ENCODE peak calls at places on chromosomes 3 and 15, in six cellular contexts. T is left lung, N is foreskin fibroblast, D is lower leg skin, A is sigmoid colon, Z is Caco-2. R is an unnamed sample.

GRCh38 chr3:147369671-147370123 is 36.6 kb downstream of the ZIC4 start:
- DNase-seq in T (no peak), N (no peak), D (no peak), A (no peak), Z (no peak), R (no peak)

GRCh38 chr3:188975612-188976314 is 196.0 kb upstream of the TPRG1 start:
- DNase-seq in T (no peak), N (no peak), D (no peak), A (no peak), Z (no peak), R (no peak)

GRCh38 chr15:52653451-52653964 is 25.7 kb downstream of the ATOSA start:
- DNase-seq in T (no peak), N (peak; percentile 30), D (no peak), A (no peak), Z (no peak), R (no peak)

GRCh38 chr3:131363275-131363674 is 18.3 kb upstream of the NUDT16 start:
- DNase-seq in T (no peak), N (no peak), D (no peak), A (no peak), Z (no peak), R (no peak)

GRCh38 chr15:87816811-87817210 is 439.7 kb downstream of the NTRK3 start:
- DNase-seq in T (no peak), N (peak; percentile 97), D (no peak), A (no peak), Z (no peak), R (no peak)

GRCh38 chr3:140206196-140207040 is 271.4 kb downstream of the CLSTN2 start:
- DNase-seq in T (no peak), N (no peak), D (no peak), A (no peak), Z (peak; percentile 59), R (no peak)

GRCh38 chr3:71942432-71942831 is 157.5 kb upstream of the PROK2 start:
- DNase-seq in T (no peak), N (no peak), D (no peak), A (no peak), Z (no peak), R (no peak)

GRCh38 chr3:46971742-46972141 is 4.8 kb downstream of the CCDC12 start:
- DNase-seq in T (no peak), N (no peak), D (no peak), A (no peak), Z (peak; percentile 32), R (no peak)

GRCh38 chr3:22836131-22836530 is 367.0 kb upstream of the UBE2E2 start:
- DNase-seq in T (peak; percentile 67), N (no peak), D (no peak), A (no peak), Z (no peak), R (no peak)

GRCh38 chr3:90011136-90011535 is 903.7 kb downstream of the EPHA3 start:
- DNase-seq in T (no peak), N (peak; percentile 14), D (no peak), A (no peak), Z (no peak), R (no peak)

GRCh38 chr15:64333986-64334385 is 22.0 kb downstream of the CSNK1G1 start:
- DNase-seq in T (no peak), N (peak; percentile 20), D (no peak), A (no peak), Z (no peak), R (no peak)

GRCh38 chr3:159726231-159726964 is 262.2 kb upstream of the IL12A start:
- DNase-seq in T (no peak), N (no peak), D (no peak), A (no peak), Z (no peak), R (no peak)

GRCh38 chr3:49656541-49657112 is 17.5 kb upstream of the APEH start:
- DNase-seq in T (no peak), N (no peak), D (no peak), A (no peak), Z (peak; percentile 27), R (no peak)

GRCh38 chr3:104907507-104907906 is 459.2 kb upstream of the ALCAM start:
- DNase-seq in T (no peak), N (peak; percentile 80), D (no peak), A (no peak), Z (no peak), R (no peak)

GRCh38 chr3:128069271-128069670 is 17.0 kb downstream of the SEC61A1 start:
- DNase-seq in T (no peak), N (no peak), D (no peak), A (no peak), Z (no peak), R (no peak)

GRCh38 chr15:100902436-100903190 is 16.5 kb upstream of the LRRK1 start:
- DNase-seq in T (peak; percentile 73), N (peak; percentile 74), D (peak; percentile 94), A (peak; percentile 97), Z (no peak), R (no peak)

GRCh38 chr3:135514064-135514455 is 451.5 kb upstream of the PPP2R3A start:
- DNase-seq in T (no peak), N (peak; percentile 11), D (no peak), A (no peak), Z (no peak), R (no peak)

GRCh38 chr3:122835590-122835989 is 40.7 kb downstream of the SLC49A4 start:
- DNase-seq in T (no peak), N (no peak), D (no peak), A (no peak), Z (no peak), R (no peak)

GRCh38 chr3:14216257-14217048 is 37.8 kb downstream of the LSM3 start:
- DNase-seq in T (no peak), N (no peak), D (no peak), A (no peak), Z (no peak), R (no peak)

GRCh38 chr3:146221276-146221675 is 29.6 kb downstream of the PLSCR4 start:
- DNase-seq in T (no peak), N (no peak), D (no peak), A (no peak), Z (no peak), R (no peak)

GRCh38 chr3:108528459-108529231 is 18.2 kb upstream of the MYH15 start:
- DNase-seq in T (no peak), N (no peak), D (no peak), A (no peak), Z (no peak), R (no peak)

GRCh38 chr15:99128411-99128810 is 23.5 kb downstream of the SYNM start:
- DNase-seq in T (no peak), N (no peak), D (peak; percentile 69), A (peak; percentile 63), Z (no peak), R (no peak)

GRCh38 chr3:194386066-194386465 is 13.0 kb downstream of the GP5 start:
- DNase-seq in T (no peak), N (no peak), D (peak; percentile 37), A (no peak), Z (no peak), R (peak; percentile 29)

DNA sequence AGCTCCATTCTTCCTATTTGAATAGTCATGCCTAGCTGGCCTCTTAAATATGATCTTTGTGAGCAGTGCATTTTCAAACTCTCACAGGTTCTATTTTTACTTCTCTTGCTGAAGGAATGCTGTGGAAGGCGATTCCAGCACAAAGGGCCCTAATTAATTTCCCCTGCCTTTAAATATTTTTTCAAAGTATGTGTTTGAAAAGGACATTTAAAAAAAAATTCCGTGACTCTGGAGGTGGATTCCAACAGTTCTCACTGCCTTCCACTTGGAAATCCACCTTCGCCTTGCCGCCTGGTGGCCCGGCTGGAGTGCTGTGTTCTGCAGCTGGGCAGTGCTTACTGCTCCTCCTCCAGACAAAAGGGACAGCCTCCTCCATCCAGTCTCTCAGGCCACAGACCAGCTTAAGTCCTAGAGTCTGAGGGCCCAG is 61.5 kb upstream of the CORO2B start:
- DNase-seq in T (no peak), N (no peak), D (peak; percentile 79), A (no peak), Z (peak; percentile 7), R (no peak)
- TF ChIP-seq CTCF in T (no peak), N (peak; percentile 27), D (no peak), A (no peak), Z (no peak), R (no peak)

GRCh38 chr3:59326246-59327024 is 276.6 kb upstream of the CFAP20DC start:
- DNase-seq in T (no peak), N (no peak), D (no peak), A (no peak), Z (peak; percentile 35), R (no peak)
- TF ChIP-seq CTCF in T (no peak), N (no peak), D (no peak), A (no peak), Z (peak; percentile 49), R (peak; percentile 51)

DNA sequence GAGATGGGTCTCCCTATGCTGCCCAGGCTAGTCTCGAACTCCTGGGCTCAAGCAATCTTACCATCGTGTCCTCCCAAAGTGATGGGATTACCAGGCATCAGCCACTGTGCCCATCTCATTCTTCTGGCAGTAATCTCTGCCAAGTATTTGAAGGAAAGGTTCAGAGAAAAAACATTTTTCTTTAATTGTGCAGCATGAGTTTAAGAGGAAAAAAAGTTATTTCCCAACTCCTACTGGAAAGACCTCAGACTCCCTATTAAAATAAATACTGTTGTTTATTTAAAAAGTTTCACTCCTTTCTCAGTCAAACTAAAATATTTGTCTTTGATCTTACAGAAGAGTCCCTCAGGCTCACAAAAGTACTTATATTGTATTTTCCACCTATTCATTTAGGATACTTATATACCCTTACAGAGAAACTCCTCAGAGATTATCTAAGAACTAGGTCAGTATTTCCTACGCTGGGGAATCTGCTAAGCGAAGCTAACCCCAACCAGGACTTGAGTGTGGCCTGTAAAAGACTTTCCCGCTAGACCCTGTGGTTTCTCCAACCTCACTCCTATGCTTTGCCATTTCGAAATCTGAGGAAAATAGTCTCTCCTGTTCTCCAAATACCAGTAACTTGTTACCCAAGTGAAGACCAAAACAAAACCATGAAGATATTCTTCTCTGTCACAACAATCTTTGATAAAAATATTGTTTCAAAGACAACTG is 28.7 kb downstream of the WWTR1 start:
- DNase-seq in T (no peak), N (no peak), D (no peak), A (no peak), Z (no peak), R (no peak)
- TF ChIP-seq CTCF in T (no peak), N (no peak), D (no peak), A (no peak), Z (no peak), R (no peak)

DNA sequence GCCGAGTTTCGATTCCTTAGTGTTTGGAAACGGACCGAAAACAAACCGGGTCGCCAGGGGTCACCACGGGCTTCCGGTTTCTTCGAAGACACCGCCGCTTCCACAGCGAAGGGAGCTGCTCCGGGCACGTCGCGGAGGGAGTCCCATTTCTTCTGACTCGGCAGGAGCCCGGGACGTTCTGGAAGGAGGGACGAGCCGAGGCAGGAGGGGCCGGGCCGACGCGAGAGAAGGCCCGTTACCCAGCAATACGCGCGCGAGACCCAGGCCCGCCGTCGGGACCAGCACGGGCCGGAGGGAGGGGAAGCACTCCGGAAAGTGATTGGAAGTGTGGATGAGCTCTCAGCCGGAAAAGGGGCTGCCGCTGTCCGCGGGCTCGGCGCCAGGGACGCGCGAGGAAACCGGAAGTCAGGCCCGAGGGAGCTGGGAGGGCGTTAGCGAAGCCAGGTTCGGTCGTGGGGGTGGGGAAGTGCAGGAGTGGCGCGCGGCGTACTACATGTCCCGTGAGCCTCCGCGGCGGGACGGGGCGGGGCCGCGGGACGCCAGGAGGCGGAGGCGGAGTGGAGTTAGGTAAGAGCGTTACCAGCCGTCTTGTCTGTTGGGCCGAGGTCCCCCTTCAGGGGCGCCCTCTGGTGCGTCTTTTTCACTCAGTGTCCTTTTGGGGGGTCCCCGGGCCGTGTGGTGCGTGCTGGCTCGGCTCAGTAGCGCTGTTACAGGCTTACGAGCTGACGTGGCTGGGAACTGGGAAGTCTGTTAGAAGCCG is at the start of the genes AZI2 and ZCWPW2:
- DNase-seq in T (peak; percentile 97), N (peak; percentile 94), D (peak; percentile 99), A (peak; percentile 98), Z (peak; percentile 94), R (peak; percentile 97)
- TF ChIP-seq CTCF in T (no peak), N (peak; percentile 14), D (no peak), A (no peak), Z (no peak), R (no peak)

GRCh38 chr15:80904941-80905532 is 84.6 kb downstream of the MESD start:
- DNase-seq in T (no peak), N (no peak), D (no peak), A (no peak), Z (no peak), R (no peak)
- TF ChIP-seq CTCF in T (no peak), N (no peak), D (no peak), A (no peak), Z (no peak), R (no peak)